ENCODE peak calls at places on chromosome 7, in ten cellular contexts. R is GM13977, L is right atrium auricular region, Z is spleen, K is colonic mucosa, O is progenitor cell of endocrine pancreas, P is nephron progenitor cell, I is neural progenitor cell, M is HFFc6, G is astrocyte of the spinal cord. E is an unnamed sample.

GRCh38 chr7:33108591-33108930 is 643 bp downstream of the RP9 start:
- DNase-seq in M (peak), I (peak), Z (no peak), R (no peak), K (peak), L (no peak), P (no peak), G (no peak), O (no peak), E (no peak)

GRCh38 chr7:7321681-7322080 is 139.3 kb downstream of the C1GALT1 start:
- DNase-seq in O (no peak), M (no peak), L (no peak), I (no peak), R (peak), P (peak), G (peak), Z (peak), K (peak), E (no peak)

GRCh38 chr7:44638611-44639557 is 32.5 kb downstream of the OGDH start:
- DNase-seq in G (peak), M (peak), R (peak), I (no peak), O (no peak), Z (peak), L (peak), K (peak), P (no peak), E (peak)

GRCh38 chr7:101554584-101555268 is 74.4 kb downstream of the MYL10 start:
- DNase-seq in R (peak), Z (no peak), O (no peak), M (no peak), G (no peak), P (no peak), K (no peak), L (no peak), I (no peak), E (no peak)

GRCh38 chr7:15504376-15504775 is 57.4 kb downstream of the AGMO start:
- DNase-seq in I (no peak), R (no peak), O (no peak), G (no peak), P (no peak), L (no peak), M (no peak), Z (no peak), K (no peak), E (no peak)

GRCh38 chr7:106345421-106346166 is 60.8 kb upstream of the NAMPT start:
- DNase-seq in R (no peak), O (no peak), I (no peak), K (no peak), G (peak), L (no peak), Z (no peak), M (no peak), P (no peak), E (no peak)

GRCh38 chr7:134954197-134955082 is 31.9 kb upstream of the AGBL3 start:
- DNase-seq in I (peak), R (peak), O (no peak), G (peak), P (no peak), L (no peak), Z (no peak), M (no peak), K (no peak), E (no peak)

GRCh38 chr7:26705567-26705966 is 158.8 kb downstream of the SKAP2 start:
- DNase-seq in M (peak), L (no peak), I (no peak), Z (no peak), P (no peak), O (no peak), R (no peak), K (peak), G (peak), E (no peak)

GRCh38 chr7:128041203-128041602 is 10.0 kb upstream of the LRRC4 start:
- DNase-seq in G (peak), Z (no peak), I (no peak), M (peak), K (no peak), L (no peak), P (no peak), R (no peak), O (no peak), E (no peak)

GRCh38 chr7:21041252-21041651 is 254.6 kb upstream of the SP8 start:
- DNase-seq in P (no peak), M (no peak), R (no peak), G (no peak), K (no peak), L (no peak), O (no peak), Z (no peak), I (no peak), E (no peak)

GRCh38 chr7:98168181-98168903 is 42.9 kb upstream of the BHLHA15 start:
- DNase-seq in L (peak), P (peak), G (peak), Z (peak), R (peak), O (peak), I (peak), M (peak), K (peak), E (no peak)

GRCh38 chr7:134703781-134704180 is 57.1 kb downstream of the BPGM start:
- DNase-seq in R (no peak), M (peak), P (no peak), O (no peak), Z (no peak), G (peak), K (no peak), I (no peak), L (no peak), E (no peak)

GRCh38 chr7:116188-116981 is 76.0 kb upstream of the FAM20C start:
- DNase-seq in M (no peak), Z (no peak), I (no peak), O (no peak), L (peak), K (no peak), R (no peak), P (no peak), G (no peak), E (no peak)

GRCh38 chr7:82081644-82082224 is 311.9 kb upstream of the HGF start:
- DNase-seq in K (no peak), O (no peak), M (no peak), L (no peak), G (no peak), P (no peak), I (no peak), Z (peak), R (no peak), E (no peak)

GRCh38 chr7:76424413-76425111 is at the start of gene ZP3:
- DNase-seq in P (no peak), M (no peak), L (no peak), Z (peak), I (no peak), O (no peak), K (no peak), G (no peak), R (peak), E (no peak)

GRCh38 chr7:153675141-153675540 is 377.1 kb upstream of the DPP6 start:
- DNase-seq in R (no peak), P (no peak), M (no peak), G (no peak), K (no peak), O (no peak), Z (no peak), I (no peak), L (no peak), E (no peak)

GRCh38 chr7:157433628-157434027 is 96.8 kb downstream of the DNAJB6 start:
- DNase-seq in Z (peak), M (no peak), K (no peak), I (no peak), L (no peak), O (no peak), R (no peak), P (no peak), G (no peak), E (no peak)

GRCh38 chr7:1041471-1042160 is 2.7 kb upstream of the GPR146 start:
- DNase-seq in G (no peak), I (peak), L (no peak), P (no peak), R (no peak), K (no peak), Z (peak), O (no peak), M (no peak), E (no peak)

GRCh38 chr7:70193514-70193913 is 595.2 kb downstream of the AUTS2 start:
- DNase-seq in O (no peak), K (no peak), I (no peak), R (peak), P (no peak), Z (no peak), M (no peak), L (no peak), G (peak), E (no peak)

GRCh38 chr7:117110480-117111315 is 157.4 kb downstream of the ST7 start:
- DNase-seq in L (no peak), P (peak), K (no peak), Z (no peak), I (no peak), M (no peak), R (peak), O (no peak), G (no peak), E (no peak)

GRCh38 chr7:128030999-128031681 is at the start of gene LRRC4:
- DNase-seq in R (peak), L (no peak), M (peak), P (peak), G (peak), I (peak), O (peak), K (peak), Z (peak), E (no peak)

GRCh38 chr7:106284516-106285050 is at the start of gene NAMPT:
- DNase-seq in P (peak), M (no peak), R (peak), I (peak), L (peak), K (peak), O (peak), Z (no peak), G (no peak), E (peak)

GRCh38 chr7:25091129-25091528 is 33.9 kb downstream of the CYCS start:
- DNase-seq in I (no peak), G (no peak), K (no peak), M (no peak), O (no peak), P (no peak), Z (no peak), L (no peak), R (no peak), E (no peak)

GRCh38 chr7:157514306-157514705 is 177.5 kb downstream of the DNAJB6 start:
- DNase-seq in M (no peak), I (no peak), P (no peak), O (no peak), K (no peak), Z (no peak), G (no peak), R (no peak), L (no peak), E (peak)

GRCh38 chr7:138735399-138735798 is 34.2 kb upstream of the SVOPL start:
- DNase-seq in R (no peak), G (no peak), O (no peak), L (no peak), Z (no peak), K (no peak), M (no peak), I (no peak), P (no peak), E (no peak)

GRCh38 chr7:95246935-95247370 is 77.4 kb downstream of the PON1 start:
- DNase-seq in R (peak), I (peak), O (peak), M (peak), G (peak), Z (no peak), P (peak), L (no peak), K (peak), E (no peak)

GRCh38 chr7:52689912-52690311 is 345.5 kb upstream of the POM121L12 start:
- DNase-seq in G (peak), R (no peak), P (no peak), I (no peak), M (no peak), Z (no peak), K (no peak), O (no peak), L (no peak), E (no peak)

GRCh38 chr7:70695804-70696104 is 436.2 kb upstream of the GALNT17 start:
- DNase-seq in L (no peak), K (peak), O (no peak), R (peak), M (no peak), P (no peak), Z (no peak), I (peak), G (peak), E (no peak)

GRCh38 chr7:150403376-150404171 is 24.4 kb downstream of the ZNF775 start:
- DNase-seq in K (no peak), O (no peak), R (no peak), I (no peak), P (no peak), G (no peak), Z (peak), M (no peak), L (no peak), E (no peak)

GRCh38 chr7:156148995-156149394 is 336.7 kb upstream of the SHH start:
- DNase-seq in I (no peak), Z (no peak), P (no peak), K (no peak), G (no peak), R (no peak), L (no peak), M (no peak), O (no peak), E (no peak)

GRCh38 chr7:48441848-48442492 is 270.7 kb downstream of the ABCA13 start:
- DNase-seq in G (no peak), P (no peak), I (no peak), R (no peak), O (no peak), K (no peak), M (no peak), L (no peak), Z (no peak), E (no peak)

GRCh38 chr7:132411142-132411541 is 165.1 kb downstream of the PLXNA4 start:
- DNase-seq in G (no peak), P (no peak), M (no peak), O (no peak), K (no peak), Z (peak), I (no peak), L (no peak), R (no peak), E (no peak)

DNA sequence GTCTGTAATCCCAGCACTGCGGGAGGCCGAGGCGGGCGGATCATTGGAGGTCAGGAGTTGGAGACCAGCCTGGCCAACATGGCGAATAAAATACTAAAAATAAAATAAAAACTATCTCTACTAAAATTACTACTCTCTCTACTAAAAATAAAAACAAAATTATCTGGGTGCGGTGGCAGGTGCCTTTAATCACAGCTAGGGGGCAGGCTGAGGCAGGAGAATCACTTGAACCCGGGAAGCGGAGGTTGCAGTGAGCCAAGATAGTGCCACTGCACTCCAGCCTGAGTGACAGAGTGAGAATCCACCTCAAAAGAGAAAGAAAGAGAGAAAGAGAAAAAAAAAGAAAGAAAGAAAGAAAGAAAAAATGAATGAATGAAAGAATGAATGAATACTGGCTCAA is 351.4 kb downstream of the ELMO1 start:
- DNase-seq in M (no peak), Z (no peak), P (no peak), K (no peak), I (no peak), R (no peak), O (no peak), L (no peak), G (no peak), E (no peak)
- TF ChIP-seq CTCF in M (peak), Z (no peak), P (no peak), K (no peak), I (peak), R (peak), O (no peak), L (no peak), G (no peak), E (no peak)

DNA sequence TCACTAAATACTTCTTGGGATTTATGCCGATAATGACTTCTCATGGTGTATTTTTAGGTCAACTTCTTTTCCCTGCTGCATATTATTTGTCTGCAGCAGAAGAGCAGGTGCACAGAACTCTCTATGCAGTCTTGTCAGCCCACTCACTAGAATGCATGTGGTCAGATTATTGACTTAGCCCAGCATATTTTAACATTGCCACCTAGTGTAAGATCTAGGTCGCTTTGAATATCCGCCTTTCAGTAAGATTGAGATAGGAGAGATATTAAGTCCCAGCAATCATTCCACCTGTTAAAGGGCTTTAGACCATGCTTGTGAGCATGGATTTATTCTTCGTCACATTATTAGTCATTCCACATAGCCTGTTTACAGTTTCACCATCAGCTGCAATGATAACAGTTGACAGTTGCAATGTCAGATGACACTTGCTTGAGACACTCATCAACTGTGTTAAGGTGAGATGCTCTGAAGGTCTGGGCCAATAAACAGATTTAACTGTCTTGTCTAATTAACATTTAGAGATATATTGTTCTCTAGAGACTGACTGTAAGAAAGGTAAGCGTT is 491.7 kb downstream of the ARL4A start:
- DNase-seq in K (no peak), Z (no peak), L (no peak), I (peak), P (no peak), M (no peak), R (no peak), G (peak), O (no peak), E (no peak)
- TF ChIP-seq CTCF in K (no peak), Z (no peak), L (peak), I (no peak), P (no peak), M (no peak), R (no peak), G (peak), O (peak), E (peak)

GRCh38 chr7:159031135-159031701 is 113.4 kb downstream of the VIPR2 start:
- DNase-seq in R (no peak), I (peak), O (no peak), K (no peak), G (no peak), Z (peak), P (peak), L (peak), M (no peak), E (peak)

GRCh38 chr7:159031750-159032149 is 112.9 kb downstream of the VIPR2 start:
- DNase-seq in P (no peak), I (no peak), L (no peak), R (no peak), Z (peak), G (no peak), O (no peak), M (no peak), K (peak), E (peak)

GRCh38 chr7:159032310-159032709 is 112.4 kb downstream of the VIPR2 start:
- DNase-seq in Z (peak), P (no peak), L (peak), K (peak), O (no peak), R (no peak), I (no peak), G (no peak), M (no peak), E (peak)

GRCh38 chr7:159028456-159029401 is 115.9 kb downstream of the VIPR2 start:
- DNase-seq in P (no peak), I (no peak), L (peak), K (peak), G (no peak), Z (no peak), O (no peak), R (no peak), M (no peak), E (peak)

DNA sequence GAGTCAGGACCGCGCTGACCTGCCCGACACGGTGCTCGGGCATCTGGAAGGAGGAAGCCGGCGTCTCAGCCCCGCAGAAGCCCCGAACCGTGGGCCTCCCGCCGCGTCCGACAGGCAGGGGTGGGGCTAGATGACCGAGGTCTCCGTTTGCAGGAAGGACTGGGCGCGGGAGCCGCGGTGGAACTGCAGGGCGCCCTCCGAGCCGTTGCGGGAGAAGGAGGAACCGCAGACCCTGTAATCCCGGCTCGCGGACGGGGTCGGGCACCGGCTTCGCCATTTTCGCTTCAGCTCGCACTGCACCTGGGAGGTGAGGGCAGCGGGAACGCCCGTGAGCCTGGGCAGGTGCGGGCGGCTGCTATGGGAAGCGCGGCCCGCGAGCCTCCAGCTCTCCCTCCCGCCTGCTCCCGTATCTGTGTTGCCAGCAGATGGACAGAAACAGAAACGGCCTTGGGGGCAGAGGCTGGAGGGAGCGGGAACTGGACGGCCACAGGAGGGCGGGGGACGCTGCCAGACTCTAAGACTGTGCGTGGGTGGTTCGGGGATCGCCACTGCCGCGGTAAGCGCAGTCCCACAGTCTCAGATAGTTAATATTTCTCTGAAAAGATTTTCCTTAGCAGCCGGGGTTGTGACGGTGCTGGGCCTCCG is 114.1 kb downstream of the VIPR2 start:
- DNase-seq in Z (no peak), I (peak), K (peak), L (peak), O (peak), M (no peak), P (peak), G (no peak), R (no peak), E (peak)
- TF ChIP-seq CTCF in Z (peak), I (peak), K (no peak), L (peak), O (peak), M (no peak), P (peak), G (no peak), R (peak), E (peak)

DNA sequence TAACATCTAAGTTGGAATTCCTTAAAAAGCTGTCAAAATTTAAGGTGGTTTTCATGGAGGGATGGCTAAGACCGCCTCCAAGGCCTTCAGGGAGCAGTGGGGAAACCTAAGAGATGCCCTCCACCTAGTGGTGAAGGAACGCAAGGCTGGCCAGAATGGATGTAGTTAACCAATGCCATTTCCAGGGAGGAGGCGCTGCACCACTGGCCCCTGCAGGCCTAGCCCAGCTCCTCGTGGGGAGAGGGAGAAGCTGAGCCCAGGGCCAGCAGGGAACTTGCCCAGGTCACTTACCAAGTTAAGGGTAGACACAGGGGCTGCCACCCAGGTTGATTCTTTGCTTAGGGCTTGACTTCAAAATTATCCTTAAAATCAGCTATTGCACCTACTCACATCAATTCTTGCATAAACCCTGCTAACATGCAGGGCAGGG is 32.0 kb downstream of the FIGNL1 start:
- DNase-seq in P (peak), M (peak), G (peak), Z (peak), L (peak), R (peak), I (peak), O (peak), K (peak), E (peak)
- TF ChIP-seq CTCF in P (peak), M (peak), G (peak), Z (peak), L (peak), R (peak), I (peak), O (peak), K (peak), E (peak)

DNA sequence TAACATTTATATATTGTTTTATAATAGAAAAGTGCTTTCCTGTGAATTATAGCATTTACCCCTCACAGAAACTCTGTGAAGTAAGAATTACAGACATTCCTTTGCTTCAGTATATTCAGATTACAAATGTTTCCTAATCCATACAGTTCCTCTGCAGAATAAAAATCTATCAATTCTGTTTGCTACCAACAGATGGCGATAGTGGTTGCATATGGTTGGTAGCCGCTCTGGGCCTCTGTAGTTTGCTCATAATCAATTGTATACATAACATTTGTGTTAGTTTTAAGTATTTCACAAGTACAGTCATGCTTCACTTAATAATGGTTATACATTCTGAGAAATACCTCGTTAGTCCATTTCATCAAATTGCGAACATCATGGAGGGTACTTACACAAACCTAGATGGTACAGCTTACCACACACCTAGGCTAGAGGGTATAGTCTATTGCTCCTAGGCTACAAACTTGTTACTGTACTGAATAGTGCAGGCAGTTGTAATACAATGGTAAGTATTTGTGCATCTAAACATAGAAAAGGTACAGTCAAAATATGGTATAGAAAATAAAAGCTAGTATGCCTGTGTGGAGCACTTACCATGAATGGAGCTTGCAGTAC is 94.4 kb upstream of the STEAP4 start:
- DNase-seq in P (no peak), Z (no peak), G (no peak), O (no peak), I (peak), L (no peak), M (no peak), R (peak), K (no peak), E (no peak)
- TF ChIP-seq CTCF in P (peak), Z (no peak), G (peak), O (peak), I (peak), L (peak), M (peak), R (peak), K (peak), E (peak)

E was measured in osteocyte.